ENCODE peak calls at places on chromosomes 5 and 9, in four cellular contexts. Q, V, B and M are unnamed samples.
A peak's percentile ranks its signal among the peaks of the same experiment; 100 is the strongest.

GRCh38 chr9:75146229-75146628 is 57.9 kb downstream of the OSTF1 start:
- DNase-seq in Q (peak; percentile 29), V (no peak), B (no peak), M (peak; percentile 45)

GRCh38 chr9:106859957-106860715 is 2.8 kb upstream of the ZNF462 start:
- DNase-seq in Q (peak; percentile 37), V (peak; percentile 24), B (peak; percentile 65), M (no peak)

GRCh38 chr5:132275367-132276220 is 18.1 kb downstream of the PDLIM4 start:
- DNase-seq in Q (no peak), V (no peak), B (no peak), M (no peak)

GRCh38 chr9:15390200-15390599 is 32.5 kb upstream of the SNAPC3 start:
- DNase-seq in Q (no peak), V (no peak), B (no peak), M (no peak)

GRCh38 chr5:7372399-7372798 is 23.5 kb upstream of the ADCY2 start:
- DNase-seq in Q (no peak), V (no peak), B (no peak), M (no peak)

GRCh38 chr9:129464972-129465833 is 155.7 kb downstream of the C9orf50 start:
- DNase-seq in Q (peak; percentile 52), V (no peak), B (peak; percentile 59), M (no peak)

GRCh38 chr5:103605277-103605676 is 42.7 kb upstream of the NUDT12 start:
- DNase-seq in Q (no peak), V (no peak), B (no peak), M (no peak)

GRCh38 chr5:4989121-4989520 is 151.0 kb upstream of the ADAMTS16 start:
- DNase-seq in Q (no peak), V (no peak), B (no peak), M (no peak)

GRCh38 chr5:113520429-113520828 is 6.9 kb downstream of the YTHDC2 start:
- DNase-seq in Q (peak; percentile 67), V (no peak), B (no peak), M (peak; percentile 25)

GRCh38 chr9:130607640-130608420 is 28.5 kb downstream of the FUBP3 start:
- DNase-seq in Q (peak; percentile 33), V (no peak), B (no peak), M (peak; percentile 6)

GRCh38 chr5:77651343-77651742 is 12.8 kb upstream of the OTP start:
- DNase-seq in Q (no peak), V (no peak), B (no peak), M (no peak)

GRCh38 chr5:82641362-82641988 is 363.3 kb upstream of the RPS23 start:
- DNase-seq in Q (peak; percentile 85), V (peak; percentile 79), B (peak; percentile 65), M (peak; percentile 85)

GRCh38 chr9:20906326-20906725 is 125.1 kb downstream of the HACD4 start:
- DNase-seq in Q (no peak), V (no peak), B (no peak), M (no peak)

GRCh38 chr5:60161340-60161934 is 267.9 kb upstream of the PDE4D start:
- DNase-seq in Q (peak; percentile 59), V (peak; percentile 25), B (no peak), M (peak; percentile 28)

GRCh38 chr5:911601-912000 is 18.9 kb downstream of the TRIP13 start:
- DNase-seq in Q (peak; percentile 78), V (no peak), B (no peak), M (peak; percentile 88)

GRCh38 chr5:112762113-112762810 is 24.6 kb downstream of the APC start:
- DNase-seq in Q (peak; percentile 46), V (no peak), B (no peak), M (no peak)